ENCODE peak calls at places on chromosomes 3 and 15, in five cellular contexts. L, T, K, M and C are unnamed samples.

GRCh38 chr15:40308844-40309189 is 1.1 kb upstream of the PLCB2 start:
- DNase-seq in L (no peak), M (no peak), K (no peak), T (no peak), C (no peak)

GRCh38 chr3:78907367-78907766 is 860.4 kb downstream of the ROBO1 start:
- DNase-seq in L (no peak), K (no peak), T (no peak), M (no peak), C (no peak)

GRCh38 chr3:123883656-123884257 is 375 bp downstream of the MYLK start:
- DNase-seq in L (no peak), T (no peak), M (no peak), K (no peak), C (no peak)

GRCh38 chr15:101049856-101050646 is 130.9 kb downstream of the LRRK1 start:
- DNase-seq in M (no peak), T (no peak), L (peak), K (no peak), C (no peak)

GRCh38 chr3:127206154-127206553 is 13.2 kb downstream of the PRR23E start:
- DNase-seq in L (no peak), M (no peak), K (no peak), T (no peak), C (no peak)

GRCh38 chr3:4778740-4779139 is 200.5 kb upstream of the BHLHE40 start:
- DNase-seq in L (no peak), M (no peak), T (no peak), K (no peak), C (no peak)

GRCh38 chr3:185507883-185508282 is 9.0 kb upstream of the TMEM41A start:
- DNase-seq in M (no peak), L (no peak), T (no peak), K (no peak), C (no peak)

GRCh38 chr3:167852216-167852615 is 116.7 kb downstream of the SERPINI1 start:
- DNase-seq in T (no peak), L (no peak), K (no peak), M (no peak), C (no peak)

GRCh38 chr15:77400258-77400657 is 19.6 kb downstream of the PEAK1 start:
- DNase-seq in M (no peak), K (no peak), T (no peak), L (no peak), C (no peak)

GRCh38 chr3:126202281-126203079 is 22.1 kb upstream of the ALDH1L1 start:
- DNase-seq in M (no peak), T (no peak), K (no peak), L (no peak), C (no peak)

GRCh38 chr3:35931867-35932266 is 292.5 kb downstream of the ARPP21 start:
- DNase-seq in L (no peak), K (no peak), T (no peak), M (no peak), C (no peak)

GRCh38 chr15:42483677-42484076 is 7.3 kb downstream of the ZNF106 start:
- DNase-seq in M (no peak), L (no peak), T (no peak), K (no peak), C (no peak)

GRCh38 chr3:134106580-134106979 is 76.9 kb upstream of the SLCO2A1 start:
- DNase-seq in M (no peak), K (no peak), L (no peak), T (peak), C (no peak)

GRCh38 chr3:15049584-15049983 is 15.5 kb downstream of the MRPS25 start:
- DNase-seq in T (no peak), L (no peak), K (no peak), M (no peak), C (no peak)

GRCh38 chr3:15050405-15051092 is 14.6 kb downstream of the MRPS25 start:
- DNase-seq in T (peak), K (no peak), L (no peak), M (peak), C (peak)

GRCh38 chr3:15052335-15053242 is 12.5 kb downstream of the MRPS25 start:
- DNase-seq in T (no peak), M (no peak), L (peak), K (no peak), C (no peak)

GRCh38 chr3:15053541-15053940 is 11.6 kb downstream of the MRPS25 start:
- DNase-seq in T (no peak), L (no peak), M (no peak), K (no peak), C (no peak)

DNA sequence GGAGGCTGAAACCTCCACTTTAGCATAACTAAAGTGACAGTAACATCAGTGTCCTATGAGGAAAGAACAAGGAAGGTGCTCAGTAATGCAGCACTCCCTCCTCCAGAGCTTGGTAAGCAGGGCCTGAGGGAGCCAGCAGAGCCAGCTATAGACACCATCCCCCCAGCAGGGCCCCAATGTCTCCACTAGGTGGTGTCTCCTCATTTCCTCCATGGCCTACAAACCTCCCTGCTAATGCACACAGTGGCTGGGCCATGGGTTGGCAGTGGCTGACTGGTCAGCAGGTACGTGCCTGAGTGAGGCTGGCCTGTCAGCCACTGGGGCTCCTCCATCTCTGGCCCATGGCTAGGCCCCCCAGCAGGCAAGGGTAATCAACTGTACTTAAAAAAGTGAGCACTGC is 13.6 kb downstream of the MRPS25 start:
- DNase-seq in M (peak), T (no peak), L (peak), K (peak), C (peak)
- TF ChIP-seq TAF1 in M (peak), T (no peak), L (no peak), K (no peak), C (no peak)

GRCh38 chr3:135908737-135909136 is 56.8 kb upstream of the PPP2R3A start:
- DNase-seq in T (no peak), K (no peak), L (no peak), M (no peak), C (no peak)
- TF ChIP-seq TAF1 in T (no peak), K (no peak), L (no peak), M (no peak), C (no peak)

GRCh38 chr3:100844063-100844936 is 135.0 kb downstream of the TFG start:
- DNase-seq in K (no peak), L (no peak), T (no peak), M (no peak), C (no peak)
- TF ChIP-seq TAF1 in K (no peak), L (no peak), T (no peak), M (no peak), C (no peak)

DNA sequence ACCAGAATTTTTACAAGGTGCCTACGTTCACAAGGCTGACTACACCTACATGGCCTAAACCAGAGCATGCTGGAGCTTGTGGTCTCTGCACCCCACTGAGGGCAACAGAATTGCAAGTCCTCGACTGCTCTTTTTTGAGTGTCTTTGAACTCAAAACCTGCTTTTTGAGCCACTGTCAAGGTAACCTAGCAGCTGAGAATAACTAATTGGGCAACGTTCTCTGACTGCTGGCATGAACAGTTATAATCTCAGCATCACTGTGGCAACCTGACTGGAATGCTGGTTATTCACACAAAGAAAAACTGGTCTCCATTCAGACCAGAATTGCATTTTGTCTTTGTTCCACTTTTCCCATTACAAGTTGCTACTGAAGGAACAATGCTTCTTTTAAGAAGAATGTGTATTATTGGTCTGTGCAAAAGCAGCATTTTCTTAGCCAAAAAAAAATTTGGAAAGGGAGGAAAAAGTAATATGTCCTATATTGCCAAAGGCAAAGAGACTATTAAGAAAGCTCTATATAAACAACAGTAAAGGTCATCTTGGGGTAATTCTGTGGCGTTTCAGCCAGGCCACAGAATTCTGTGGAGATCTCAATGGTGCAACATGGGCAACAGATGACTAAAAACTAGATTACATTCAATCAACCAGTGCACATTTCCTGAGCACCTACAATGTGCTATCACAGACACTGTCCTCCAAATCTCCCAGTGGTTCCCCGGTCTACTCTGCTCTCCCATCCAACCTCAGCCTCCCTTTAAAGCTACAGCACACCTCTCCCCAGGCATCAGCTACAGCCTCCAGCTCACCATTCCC is 76.8 kb downstream of the TNIK start:
- DNase-seq in M (no peak), L (no peak), K (no peak), T (no peak), C (no peak)
- TF ChIP-seq TAF1 in M (no peak), L (no peak), K (no peak), T (no peak), C (no peak)

GRCh38 chr3:47504113-47504512 is 9.4 kb downstream of the ELP6 start:
- DNase-seq in K (no peak), L (no peak), M (no peak), T (no peak), C (no peak)
- TF ChIP-seq TAF1 in K (no peak), L (no peak), M (no peak), T (no peak), C (no peak)

DNA sequence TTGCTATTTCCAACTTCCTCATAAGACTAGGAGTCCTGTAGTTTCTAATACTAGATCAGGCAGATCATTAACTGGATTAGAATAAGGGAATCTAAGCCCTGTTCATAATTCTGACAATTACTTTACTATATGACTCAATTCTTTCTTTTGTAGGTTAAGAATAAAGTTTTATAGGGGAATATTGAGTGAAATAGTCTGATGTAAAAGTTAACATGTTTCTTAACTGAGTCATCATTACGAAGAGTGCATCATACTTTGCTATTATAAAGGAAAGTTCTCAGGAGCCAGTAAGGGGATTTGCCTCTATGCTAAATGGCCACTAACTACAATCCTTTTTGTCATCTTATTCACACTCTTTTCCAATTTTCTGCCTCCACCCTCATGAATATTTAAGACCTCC is 63.1 kb downstream of the POLQ start:
- DNase-seq in T (no peak), L (no peak), K (no peak), M (no peak), C (no peak)
- TF ChIP-seq TAF1 in T (no peak), L (no peak), K (no peak), M (no peak), C (no peak)

GRCh38 chr15:99566157-99566900 is 545 bp downstream of the MEF2A start:
- DNase-seq in K (no peak), T (no peak), L (peak), M (peak), C (peak)
- TF ChIP-seq TAF1 in K (no peak), T (no peak), L (no peak), M (no peak), C (no peak)

GRCh38 chr3:149489060-149489690 is 14.7 kb downstream of the TM4SF4 start:
- DNase-seq in M (no peak), T (no peak), L (peak), K (no peak), C (no peak)
- TF ChIP-seq TAF1 in M (no peak), T (no peak), L (no peak), K (no peak), C (no peak)

GRCh38 chr3:170703121-170703588 is 117.3 kb upstream of the SLC7A14 start:
- DNase-seq in M (no peak), L (no peak), K (no peak), T (no peak), C (no peak)

GRCh38 chr3:170699158-170700053 is 113.5 kb upstream of the SLC7A14 start:
- DNase-seq in T (no peak), M (no peak), L (no peak), K (no peak), C (no peak)

GRCh38 chr3:170705136-170705535 is 119.3 kb upstream of the SLC7A14 start:
- DNase-seq in M (no peak), K (no peak), L (no peak), T (no peak), C (no peak)

GRCh38 chr3:170700054-170700404 is 114.2 kb upstream of the SLC7A14 start:
- DNase-seq in T (no peak), L (no peak), M (no peak), K (no peak), C (no peak)

GRCh38 chr3:170701696-170702678 is 116.1 kb upstream of the SLC7A14 start:
- DNase-seq in T (no peak), K (no peak), M (no peak), L (no peak), C (no peak)
- TF ChIP-seq TAF1 in T (no peak), K (no peak), M (no peak), L (no peak), C (no peak)